ENCODE peak calls at places on chromosomes 1 and 21, in eight cellular contexts. M is lung; R is heart left ventricle; N is body of pancreas; Y is HFFc6; P is stimulated activated CD4-positive, alpha-beta T cell treated with anti-CD3 and anti-CD28 coated beads, Interleukin-4, amount 100 ng/mL, for 48 hours; I is retina; C is NCI-H146. V is an unnamed sample.

GRCh38 chr1:224901087-224901486 is 28.4 kb upstream of the DNAH14 start:
- DNase-seq in P (no peak), N (no peak), C (no peak), M (no peak), R (no peak), I (no peak), Y (no peak), V (no peak)

GRCh38 chr1:238589843-238590435 is 699.2 kb upstream of the ZP4 start:
- DNase-seq in M (no peak), C (no peak), P (no peak), Y (peak; percentile 90), R (no peak), N (no peak), I (no peak), V (no peak)

GRCh38 chr1:3618576-3618903 is 6.3 kb upstream of the TPRG1L start:
- DNase-seq in R (no peak), C (no peak), Y (no peak), P (no peak), M (no peak), N (no peak), I (no peak), V (no peak)

GRCh38 chr1:230350208-230350921 is 75.8 kb downstream of the PGBD5 start:
- DNase-seq in M (no peak), R (peak; percentile 55), Y (no peak), P (no peak), N (no peak), I (no peak), C (no peak), V (peak; percentile 42)

GRCh38 chr1:183956559-183957188 is 80.9 kb downstream of the COLGALT2 start:
- DNase-seq in N (no peak), I (no peak), M (no peak), R (no peak), C (no peak), P (peak; percentile 28), Y (peak; percentile 81), V (no peak)

GRCh38 chr1:161307230-161307768 is 2.5 kb downstream of the MPZ start:
- DNase-seq in R (peak; percentile 29), Y (no peak), M (no peak), I (no peak), P (no peak), C (no peak), N (no peak), V (no peak)

GRCh38 chr1:102861247-102861646 is 247.1 kb downstream of the COL11A1 start:
- DNase-seq in C (no peak), M (no peak), R (no peak), N (no peak), P (no peak), I (no peak), Y (no peak), V (no peak)

GRCh38 chr1:54220004-54220811 is 20.2 kb downstream of the MRPL37 start:
- DNase-seq in P (no peak), Y (peak; percentile 49), M (no peak), R (peak; percentile 83), I (peak; percentile 76), N (peak; percentile 60), C (no peak), V (peak; percentile 79)

GRCh38 chr21:14712121-14712520 is 166.0 kb upstream of the SAMSN1 start:
- DNase-seq in Y (no peak), C (no peak), M (no peak), P (no peak), I (no peak), N (no peak), R (no peak), V (no peak)

GRCh38 chr1:53572802-53573148 is 113.6 kb downstream of the DMRTB1 start:
- DNase-seq in R (no peak), Y (no peak), C (no peak), M (no peak), P (no peak), N (no peak), I (no peak), V (no peak)

GRCh38 chr1:117573386-117574040 is 32.3 kb upstream of the TENT5C start:
- DNase-seq in P (no peak), Y (no peak), M (no peak), N (peak; percentile 62), R (no peak), I (no peak), C (no peak), V (no peak)

GRCh38 chr1:91148641-91149069 is 126.8 kb upstream of the ZNF644 start:
- DNase-seq in R (no peak), I (no peak), Y (no peak), N (no peak), P (no peak), C (no peak), M (no peak), V (no peak)

GRCh38 chr1:156489166-156489934 is 11.2 kb downstream of the MEF2D start:
- DNase-seq in M (no peak), Y (no peak), N (no peak), P (no peak), C (peak; percentile 80), I (peak; percentile 84), R (peak; percentile 89), V (peak; percentile 82)

GRCh38 chr1:26887125-26887524 is 3.0 kb downstream of the GPN2 start:
- DNase-seq in N (no peak), R (no peak), I (no peak), Y (peak; percentile 42), C (no peak), M (no peak), P (no peak), V (no peak)

GRCh38 chr21:34836103-34836932 is 167.5 kb downstream of the CLIC6 start:
- DNase-seq in Y (peak; percentile 99), C (no peak), I (no peak), P (peak; percentile 21), N (peak; percentile 25), R (peak; percentile 29), M (peak; percentile 73), V (peak; percentile 31)

GRCh38 chr1:17967623-17968022 is 140.0 kb upstream of the IGSF21 start:
- DNase-seq in N (no peak), P (no peak), M (no peak), C (no peak), Y (no peak), R (no peak), I (no peak), V (no peak)

GRCh38 chr1:59570524-59570923 is 244.2 kb upstream of the HOOK1 start:
- DNase-seq in N (no peak), Y (no peak), C (peak; percentile 25), M (no peak), P (peak; percentile 2), R (no peak), I (no peak), V (no peak)

GRCh38 chr1:63634471-63634870 is 41.3 kb downstream of the PGM1 start:
- DNase-seq in P (no peak), M (no peak), R (no peak), Y (no peak), I (no peak), N (no peak), C (no peak), V (no peak)

GRCh38 chr1:214494706-214495105 is 56.7 kb downstream of the PTPN14 start:
- DNase-seq in I (no peak), N (no peak), Y (no peak), M (no peak), R (no peak), P (no peak), C (no peak), V (no peak)

GRCh38 chr1:158017800-158018595 is 24.6 kb downstream of the KIRREL1 start:
- DNase-seq in Y (no peak), C (no peak), R (no peak), I (no peak), P (no peak), M (no peak), N (no peak), V (no peak)

GRCh38 chr1:229608590-229608989 is 17.3 kb downstream of the TAF5L start:
- DNase-seq in P (no peak), M (no peak), R (no peak), Y (no peak), I (no peak), C (no peak), N (no peak), V (no peak)

GRCh38 chr1:182845894-182846293 is 6.7 kb downstream of the DHX9 start:
- DNase-seq in M (no peak), I (no peak), Y (no peak), C (no peak), N (no peak), R (no peak), P (no peak), V (no peak)

GRCh38 chr1:247448107-247448778 is 9.7 kb downstream of the OR2B11 start:
- DNase-seq in N (peak; percentile 64), C (peak; percentile 52), P (no peak), R (peak; percentile 71), I (peak; percentile 89), M (peak; percentile 59), Y (peak; percentile 23), V (peak; percentile 77)

GRCh38 chr1:33266766-33267165 is 10.5 kb downstream of the ZNF362 start:
- DNase-seq in I (no peak), P (no peak), N (no peak), R (no peak), C (no peak), M (no peak), Y (no peak), V (no peak)

GRCh38 chr1:226195144-226195543 is 8.6 kb upstream of the ACBD3 start:
- DNase-seq in M (no peak), I (no peak), P (no peak), N (no peak), C (peak; percentile 73), R (no peak), Y (peak; percentile 8), V (no peak)

V was measured in left ventricle myocardium superior.